ENCODE peak calls at places on chromosome 3, in eight cellular contexts. J is H9; M is endothelial cell; A is kidney tubule cell; R is psoas muscle; F is SW480; L is stimulated activated CD4-positive, alpha-beta T cell treated with anti-CD3 and anti-CD28 coated beads, Interleukin-1b, Interleukin-23, amount 100 ng/mL, for 1 hour; N is choroid plexus epithelial cell. S is an unnamed sample.

GRCh38 chr3:113269661-113270060 is 58.3 kb downstream of the BOC start:
- DNase-seq in J (no peak), M (no peak), A (no peak), R (no peak), F (no peak), L (no peak), N (no peak), S (no peak)

GRCh38 chr3:142647856-142648255 is 51.7 kb downstream of the PLS1 start:
- DNase-seq in J (no peak), M (no peak), A (peak), R (no peak), F (no peak), L (no peak), N (no peak), S (peak)

GRCh38 chr3:12655701-12656100 is 8.2 kb downstream of the RAF1 start:
- DNase-seq in J (no peak), M (no peak), A (no peak), R (no peak), F (no peak), L (no peak), N (no peak), S (no peak)

GRCh38 chr3:112097378-112097777 is 11.2 kb downstream of the C3orf52 start:
- DNase-seq in J (no peak), M (no peak), A (peak), R (no peak), F (peak), L (no peak), N (peak), S (peak)

GRCh38 chr3:46848271-46849097 is 14.8 kb downstream of the MYL3 start:
- DNase-seq in J (peak), M (peak), A (peak), R (peak), F (no peak), L (no peak), N (peak), S (no peak)

GRCh38 chr3:188294823-188295487 is 141.0 kb downstream of the LPP start:
- DNase-seq in J (no peak), M (no peak), A (peak), R (no peak), F (peak), L (no peak), N (peak), S (peak)

GRCh38 chr3:48141225-48142137 is 46.7 kb downstream of the CDC25A start:
- DNase-seq in J (no peak), M (no peak), A (no peak), R (no peak), F (no peak), L (no peak), N (no peak), S (no peak)

GRCh38 chr3:100781311-100781710 is 72.0 kb downstream of the TFG start:
- DNase-seq in J (no peak), M (no peak), A (peak), R (no peak), F (no peak), L (no peak), N (no peak), S (no peak)

GRCh38 chr3:98901032-98901464 is 447 bp downstream of the DCBLD2 start:
- DNase-seq in J (peak), M (peak), A (peak), R (peak), F (peak), L (no peak), N (peak), S (peak)

GRCh38 chr3:171282041-171282440 is 178.2 kb downstream of the TNIK start:
- DNase-seq in J (no peak), M (no peak), A (peak), R (no peak), F (no peak), L (no peak), N (peak), S (no peak)

GRCh38 chr3:11455977-11456376 is 183.8 kb downstream of the ATG7 start:
- DNase-seq in J (no peak), M (no peak), A (no peak), R (no peak), F (no peak), L (no peak), N (peak), S (no peak)

GRCh38 chr3:128079823-128080222 is 27.6 kb downstream of the SEC61A1 start:
- DNase-seq in J (no peak), M (no peak), A (no peak), R (no peak), F (no peak), L (no peak), N (no peak), S (no peak)

GRCh38 chr3:170205302-170205701 is 16.9 kb upstream of the PRKCI start:
- DNase-seq in J (no peak), M (no peak), A (no peak), R (no peak), F (no peak), L (no peak), N (no peak), S (no peak)

GRCh38 chr3:66789584-66790237 is 208.4 kb upstream of the KBTBD8 start:
- DNase-seq in J (no peak), M (no peak), A (no peak), R (no peak), F (no peak), L (no peak), N (no peak), S (no peak)

GRCh38 chr3:159253860-159254259 is 452.0 kb downstream of the MFSD1 start:
- DNase-seq in J (no peak), M (no peak), A (no peak), R (no peak), F (no peak), L (no peak), N (no peak), S (no peak)